ENCODE peak calls at places on chromosomes 3 and 15, in six cellular contexts. J is activated T-helper 9 cell treated with anti-CD3 and anti-CD28 coated beads, Interleukin-2, amount 50 U/mL, for 16 hours; D is AG10803; U is activated T-cell treated with anti-CD3 and anti-CD28 coated beads, Interleukin-2, amount 50 U/mL, for 4 hours; A is progenitor cell of endocrine pancreas; N is transverse colon. Y is an unnamed sample.

GRCh38 chr3:114308830-114309229 is 15.0 kb downstream of the TIGIT start:
- DNase-seq in J (peak), D (no peak), U (peak), A (no peak), N (peak), Y (no peak)

GRCh38 chr15:75200765-75201608 is 695 bp upstream of the C15orf39 start:
- DNase-seq in J (peak), D (no peak), U (peak), A (peak), N (peak), Y (no peak)

GRCh38 chr15:75677601-75678323 is 30.1 kb downstream of the SNX33 start:
- DNase-seq in J (no peak), D (no peak), U (no peak), A (no peak), N (no peak), Y (no peak)

GRCh38 chr3:48588230-48588629 is 6.9 kb downstream of the COL7A1 start:
- DNase-seq in J (no peak), D (no peak), U (no peak), A (no peak), N (no peak), Y (no peak)

GRCh38 chr3:125245521-125245920 is 33.0 kb upstream of the SLC12A8 start:
- DNase-seq in J (no peak), D (no peak), U (no peak), A (no peak), N (no peak), Y (no peak)

GRCh38 chr3:197305854-197306253 is 7.4 kb upstream of the DLG1 start:
- DNase-seq in J (no peak), D (peak), U (no peak), A (no peak), N (no peak), Y (no peak)

GRCh38 chr15:49062900-49063299 is 16.7 kb upstream of the SECISBP2L start:
- DNase-seq in J (no peak), D (no peak), U (no peak), A (no peak), N (no peak), Y (no peak)

GRCh38 chr3:104596551-104596950 is 770.2 kb upstream of the ALCAM start:
- DNase-seq in J (no peak), D (peak), U (no peak), A (no peak), N (no peak), Y (no peak)

GRCh38 chr15:52021892-52022540 is 3.0 kb downstream of the MAPK6 start:
- DNase-seq in J (no peak), D (no peak), U (no peak), A (no peak), N (no peak), Y (no peak)

GRCh38 chr15:48647963-48648362 is 2.5 kb upstream of the FBN1 start:
- DNase-seq in J (no peak), D (peak), U (no peak), A (no peak), N (no peak), Y (no peak)

GRCh38 chr3:171875923-171876412 is 32.8 kb downstream of the TMEM212 start:
- DNase-seq in J (no peak), D (peak), U (no peak), A (no peak), N (no peak), Y (no peak)

GRCh38 chr3:73148207-73148606 is 86.7 kb downstream of the EBLN2 start:
- DNase-seq in J (no peak), D (no peak), U (no peak), A (no peak), N (no peak), Y (no peak)

GRCh38 chr3:37736632-37737031 is 125.0 kb upstream of the CTDSPL start:
- DNase-seq in J (no peak), D (no peak), U (no peak), A (no peak), N (no peak), Y (no peak)

GRCh38 chr3:127754411-127755304 is 67.7 kb downstream of the MGLL start:
- DNase-seq in J (no peak), D (no peak), U (peak), A (no peak), N (no peak), Y (no peak)

GRCh38 chr3:191136347-191136746 is 62.7 kb upstream of the OSTN start:
- DNase-seq in J (no peak), D (peak), U (no peak), A (no peak), N (no peak), Y (no peak)

GRCh38 chr3:13513051-13513912 is 33.2 kb downstream of the HDAC11 start:
- DNase-seq in J (no peak), D (peak), U (no peak), A (no peak), N (no peak), Y (no peak)

GRCh38 chr3:23697416-23697815 is 108.3 kb upstream of the UBE2E1 start:
- DNase-seq in J (no peak), D (no peak), U (no peak), A (no peak), N (no peak), Y (peak)

GRCh38 chr15:90915216-90915807 is 12.2 kb downstream of the MAN2A2 start:
- DNase-seq in J (no peak), D (no peak), U (no peak), A (no peak), N (peak), Y (peak)

GRCh38 chr3:184759666-184760200 is 47.9 kb upstream of the MAGEF1 start:
- DNase-seq in J (no peak), D (no peak), U (no peak), A (no peak), N (no peak), Y (no peak)

GRCh38 chr3:140822381-140823047 is 119.1 kb upstream of the SLC25A36 start:
- DNase-seq in J (no peak), D (no peak), U (no peak), A (no peak), N (no peak), Y (no peak)

GRCh38 chr3:169619793-169620192 is 43.7 kb downstream of the MECOM start:
- DNase-seq in J (no peak), D (no peak), U (no peak), A (no peak), N (no peak), Y (no peak)

GRCh38 chr3:127073931-127074820 is 91.3 kb downstream of the PLXNA1 start:
- DNase-seq in J (no peak), D (peak), U (no peak), A (no peak), N (no peak), Y (no peak)

GRCh38 chr3:166478356-166478755 is 641.1 kb upstream of the BCHE start:
- DNase-seq in J (no peak), D (no peak), U (no peak), A (no peak), N (no peak), Y (no peak)

GRCh38 chr3:26621891-26622633 is 510 bp upstream of the LRRC3B start:
- DNase-seq in J (no peak), D (no peak), U (no peak), A (no peak), N (no peak), Y (no peak)

GRCh38 chr3:9190276-9190675 is 59.2 kb downstream of the SRGAP3 start:
- DNase-seq in J (no peak), D (no peak), U (no peak), A (no peak), N (no peak), Y (no peak)

GRCh38 chr3:168884353-168884903 is 779.1 kb downstream of the MECOM start:
- DNase-seq in J (no peak), D (peak), U (no peak), A (no peak), N (peak), Y (no peak)

GRCh38 chr3:194006102-194006501 is 129.8 kb upstream of the HES1 start:
- DNase-seq in J (no peak), D (no peak), U (no peak), A (no peak), N (no peak), Y (no peak)

GRCh38 chr15:82064824-82065223 is 19.0 kb upstream of the MEX3B start:
- DNase-seq in J (no peak), D (no peak), U (no peak), A (no peak), N (no peak), Y (no peak)

GRCh38 chr3:135927170-135927569 is 38.4 kb upstream of the PPP2R3A start:
- DNase-seq in J (no peak), D (peak), U (no peak), A (no peak), N (no peak), Y (no peak)

GRCh38 chr15:40108061-40108854 is 421 bp downstream of the BMF start:
- DNase-seq in J (no peak), D (peak), U (no peak), A (no peak), N (peak), Y (peak)

GRCh38 chr3:192897005-192897404 is 20.7 kb downstream of the MB21D2 start:
- DNase-seq in J (no peak), D (no peak), U (no peak), A (no peak), N (no peak), Y (no peak)

GRCh38 chr3:23654571-23654970 is 151.2 kb upstream of the UBE2E1 start:
- DNase-seq in J (no peak), D (no peak), U (no peak), A (no peak), N (no peak), Y (no peak)

GRCh38 chr3:98657429-98657828 is 64.0 kb upstream of the CPOX start:
- DNase-seq in J (peak), D (no peak), U (peak), A (peak), N (peak), Y (peak)

Y was measured in glutamatergic neuron.